ENCODE peak calls at places on chromosomes 4 and X, in nine cellular contexts. M is GM23338, T is A549, L is hepatocyte, X is astrocyte, H is H1, S is IMR-90, B is GM23248, A is PC-9. P is an unnamed sample.

GRCh38 chrX:77788050-77788449 is 2.0 kb upstream of the ATRX start:
- DNase-seq in M (peak; percentile 21), T (peak; percentile 88), L (peak; percentile 6), X (no peak), H (no peak), S (peak; percentile 14), B (no peak), A (no peak), P (peak; percentile 16)

GRCh38 chr4:177554966-177555574 is 112.8 kb upstream of the AGA start:
- DNase-seq in M (peak; percentile 49), T (peak; percentile 19), L (peak; percentile 50), X (no peak), H (peak; percentile 50), S (peak; percentile 50), B (peak; percentile 46), A (no peak), P (peak; percentile 39)

GRCh38 chr4:2084316-2084715 is 25.2 kb downstream of the NAT8L start:
- DNase-seq in M (no peak), T (no peak), L (no peak), X (no peak), H (peak; percentile 32), S (peak; percentile 2), B (peak; percentile 49), A (no peak), P (peak; percentile 1)

GRCh38 chr4:76850010-76850441 is 47.9 kb downstream of the SOWAHB start:
- DNase-seq in M (no peak), T (peak; percentile 86), L (peak; percentile 32), X (peak; percentile 97), H (no peak), S (peak; percentile 96), B (peak; percentile 81), A (peak; percentile 95), P (no peak)

GRCh38 chr4:184645904-184646610 is 3.2 kb downstream of the CASP3 start:
- DNase-seq in M (no peak), T (no peak), L (no peak), X (no peak), H (no peak), S (no peak), B (no peak), A (no peak), P (no peak)

GRCh38 chrX:1103360-1103759 is 109.1 kb downstream of the CRLF2 start:
- DNase-seq in M (no peak), T (no peak), L (no peak), X (no peak), H (no peak), S (no peak), B (no peak), A (no peak), P (no peak)

GRCh38 chr4:37946503-37947179 is 13.6 kb upstream of the PTTG2 start:
- DNase-seq in M (no peak), T (no peak), L (no peak), X (no peak), H (no peak), S (no peak), B (no peak), A (no peak), P (no peak)

GRCh38 chrX:2445662-2446623 is 54.8 kb downstream of the DHRSX start:
- DNase-seq in M (peak; percentile 39), T (peak; percentile 72), L (no peak), X (no peak), H (no peak), S (no peak), B (no peak), A (no peak), P (no peak)

GRCh38 chrX:3712080-3712869 is 1.2 kb downstream of the PRKX start:
- DNase-seq in M (peak; percentile 13), T (no peak), L (peak; percentile 21), X (peak; percentile 33), H (no peak), S (peak; percentile 32), B (peak; percentile 34), A (no peak), P (peak; percentile 18)

DNA sequence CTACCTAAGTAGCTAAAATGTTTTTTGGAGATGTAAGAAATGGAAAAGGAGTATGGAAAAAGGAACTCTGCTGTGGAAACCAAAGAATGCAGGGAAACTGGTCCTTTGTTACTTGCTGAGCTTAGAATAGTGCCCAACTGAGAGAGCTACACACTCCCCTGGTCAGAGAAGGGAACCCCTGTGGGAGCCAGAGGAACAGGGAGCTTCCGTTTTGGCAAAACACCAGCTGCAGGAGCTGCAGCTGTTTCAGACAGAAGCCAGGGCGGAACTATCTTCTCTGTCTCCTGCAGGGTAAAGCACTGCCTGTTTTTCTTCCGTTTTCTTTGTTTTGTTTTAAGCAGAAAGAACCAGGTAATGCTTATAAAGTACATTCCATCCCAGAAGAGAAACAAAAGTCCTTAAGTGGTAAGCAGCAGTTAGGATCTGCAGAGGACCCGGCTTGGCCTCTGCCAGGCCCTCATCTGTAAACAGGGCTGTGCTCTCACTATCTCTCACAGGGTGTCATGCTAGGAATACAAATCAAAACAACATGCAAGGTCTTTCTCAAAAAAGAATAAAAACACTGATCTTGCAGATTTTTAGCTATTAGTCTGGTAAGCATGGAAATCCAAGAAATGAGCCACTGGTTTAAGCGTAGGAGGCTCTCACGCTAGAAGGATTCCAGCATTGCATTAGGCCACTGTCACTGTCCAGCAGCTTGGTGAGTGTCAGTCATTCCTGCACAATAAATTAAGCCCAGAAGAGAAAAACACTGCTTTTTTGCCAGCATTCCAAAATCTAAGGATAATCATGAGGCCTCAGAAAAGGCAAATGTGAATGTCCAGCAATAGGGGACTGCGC is 76.1 kb downstream of the CHST7 start:
- DNase-seq in M (peak; percentile 71), T (no peak), L (peak; percentile 11), X (no peak), H (no peak), S (peak; percentile 19), B (peak; percentile 42), A (no peak), P (peak; percentile 70)
- H3K4me2 ChIP-seq in M (peak overlapping the region; percentile 62), T (no peak overlapping the region), L (no peak overlapping the region), X (peak overlapping the region; percentile 39), H (peak overlapping the region; percentile 26), S (no peak overlapping the region), B (no peak overlapping the region), A (no peak overlapping the region), P (peak overlapping the region; percentile 64)

GRCh38 chrX:154426916-154427792 is 1.3 kb upstream of the ATP6AP1 start:
- DNase-seq in M (no peak), T (no peak), L (no peak), X (no peak), H (no peak), S (no peak), B (no peak), A (no peak), P (no peak)
- H3K4me2 ChIP-seq in M (no peak overlapping the region), T (peak overlapping the region; percentile 73), L (peak overlapping the region; percentile 79), X (no peak overlapping the region), H (no peak overlapping the region), S (no peak overlapping the region), B (no peak overlapping the region), A (peak overlapping the region; percentile 95), P (peak overlapping the region; percentile 86)

DNA sequence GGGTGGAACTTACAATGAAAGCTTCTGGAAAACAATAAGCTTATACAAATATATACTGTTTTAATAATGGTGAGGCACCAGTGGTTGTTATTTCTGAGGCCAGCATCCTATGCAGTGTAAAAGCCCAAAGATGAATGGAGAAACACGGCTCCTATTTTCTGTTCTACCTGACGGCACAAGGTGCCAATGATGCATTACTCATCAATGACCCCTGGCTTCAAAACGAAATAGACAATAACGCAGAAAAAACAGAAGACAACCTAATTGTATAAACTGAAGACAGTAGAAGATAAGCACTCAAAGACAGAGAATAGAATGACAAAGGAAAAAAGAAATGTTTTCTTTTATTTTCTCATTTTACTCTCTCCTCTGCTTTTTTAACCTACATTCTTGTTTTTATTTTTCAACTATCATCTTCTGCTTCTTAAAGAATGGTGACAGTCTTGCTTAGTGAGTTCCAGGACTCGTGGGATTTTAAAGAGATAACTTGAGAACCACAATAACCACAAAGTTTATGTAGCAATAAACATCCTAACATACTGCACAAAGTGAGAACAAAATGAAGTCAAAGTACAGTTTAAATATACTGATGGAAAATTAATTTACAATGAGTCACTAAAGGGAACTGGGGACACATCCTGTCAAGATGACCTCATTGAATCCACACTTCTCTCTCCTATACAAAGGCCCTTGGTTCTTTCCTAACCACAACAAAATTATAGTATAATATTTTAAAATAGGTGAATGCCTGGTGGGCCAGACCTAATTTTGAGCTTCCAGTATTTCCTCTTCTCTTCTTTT is 169.8 kb downstream of the BTC start:
- DNase-seq in M (no peak), T (peak; percentile 84), L (peak; percentile 59), X (peak; percentile 95), H (no peak), S (peak; percentile 96), B (peak; percentile 85), A (peak; percentile 90), P (no peak)
- H3K4me2 ChIP-seq in M (no peak overlapping the region), T (peak overlapping the region; percentile 68), L (peak overlapping the region; percentile 2), X (peak overlapping the region; percentile 37), H (no peak overlapping the region), S (peak overlapping the region; percentile 76), B (peak overlapping the region; percentile 48), A (peak overlapping the region; percentile 56), P (no peak overlapping the region)

DNA sequence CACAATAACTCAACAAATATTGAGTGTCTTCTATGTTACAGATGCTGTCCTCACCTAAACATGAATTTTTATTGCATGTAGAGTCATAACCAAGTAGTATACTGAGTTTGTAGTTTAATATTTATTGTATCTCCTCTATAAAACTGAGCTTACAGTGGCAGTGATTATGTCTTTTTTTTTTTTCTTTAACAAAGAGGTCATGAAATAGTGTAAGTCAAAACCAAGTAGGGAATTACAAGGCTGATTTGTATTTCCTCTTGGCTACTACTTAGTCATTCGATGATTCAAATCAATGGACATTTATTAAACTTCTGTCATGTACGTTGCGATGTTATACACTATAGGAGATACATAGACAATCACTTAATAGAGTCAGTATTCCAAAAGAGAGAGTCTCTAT is 48.4 kb downstream of the IL15 start:
- DNase-seq in M (no peak), T (no peak), L (no peak), X (peak; percentile 52), H (no peak), S (peak; percentile 73), B (peak; percentile 57), A (no peak), P (no peak)
- H3K4me2 ChIP-seq in M (no peak overlapping the region), T (peak overlapping the region; percentile 40), L (no peak overlapping the region), X (no peak overlapping the region), H (no peak overlapping the region), S (no peak overlapping the region), B (peak overlapping the region; percentile 39), A (no peak overlapping the region), P (no peak overlapping the region)

GRCh38 chrX:98407526-98408049 is 1523.9 kb downstream of the RPA4 start:
- DNase-seq in M (peak; percentile 4), T (no peak), L (no peak), X (no peak), H (no peak), S (no peak), B (no peak), A (no peak), P (no peak)

GRCh38 chrX:98412058-98412457 is 1528.3 kb downstream of the RPA4 start:
- DNase-seq in M (no peak), T (no peak), L (no peak), X (no peak), H (no peak), S (no peak), B (no peak), A (no peak), P (no peak)
- H3K4me2 ChIP-seq in M (no peak overlapping the region), T (no peak overlapping the region), L (no peak overlapping the region), X (no peak overlapping the region), H (no peak overlapping the region), S (no peak overlapping the region), B (no peak overlapping the region), A (no peak overlapping the region), P (no peak overlapping the region)

GRCh38 chr4:71095141-71095939 is 101.9 kb downstream of the DCK start:
- DNase-seq in M (no peak), T (no peak), L (no peak), X (no peak), H (no peak), S (no peak), B (no peak), A (no peak), P (no peak)
- H3K4me2 ChIP-seq in M (peak overlapping the region; percentile 11), T (no peak overlapping the region), L (no peak overlapping the region), X (no peak overlapping the region), H (no peak overlapping the region), S (peak overlapping the region; percentile 88), B (no peak overlapping the region), A (no peak overlapping the region), P (peak overlapping the region; percentile 46)

GRCh38 chrX:24513416-24513815 is 48.3 kb downstream of the PDK3 start:
- DNase-seq in M (no peak), T (no peak), L (no peak), X (no peak), H (no peak), S (no peak), B (no peak), A (no peak), P (no peak)
- H3K4me2 ChIP-seq in M (no peak overlapping the region), T (no peak overlapping the region), L (no peak overlapping the region), X (no peak overlapping the region), H (no peak overlapping the region), S (no peak overlapping the region), B (no peak overlapping the region), A (no peak overlapping the region), P (no peak overlapping the region)

P was measured in DND-41.